ENCODE peak calls at places on chromosomes 2 and 18, in nine cellular contexts. N is heart left ventricle, X is left ventricle myocardium inferior, R is GM13976, F is colonic mucosa, Y is cardiac muscle cell, A is A673, L is gastrocnemius medialis, J is pancreas. D is an unnamed sample.

GRCh38 chr2:70697603-70698383 is 70.2 kb downstream of the ADD2 start:
- DNase-seq in N (no peak), X (no peak), R (no peak), F (no peak), Y (no peak), A (no peak), L (no peak), J (peak; percentile 2), D (no peak)

GRCh38 chr2:235827585-235827992 is 333.7 kb downstream of the AGAP1 start:
- DNase-seq in N (no peak), X (no peak), R (no peak), F (no peak), Y (no peak), A (no peak), L (no peak), J (no peak), D (peak; percentile 62)

GRCh38 chr2:10501521-10501961 is 53.4 kb upstream of the ODC1 start:
- DNase-seq in N (no peak), X (no peak), R (peak; percentile 30), F (peak; percentile 11), Y (no peak), A (no peak), L (no peak), J (peak; percentile 9), D (no peak)

GRCh38 chr2:196247114-196247978 is 76.0 kb upstream of the STK17B start:
- DNase-seq in N (no peak), X (no peak), R (no peak), F (no peak), Y (no peak), A (no peak), L (peak; percentile 52), J (no peak), D (no peak)

GRCh38 chr2:175935289-175936181 is 66.5 kb downstream of the LNPK start:
- DNase-seq in N (no peak), X (no peak), R (no peak), F (no peak), Y (no peak), A (no peak), L (no peak), J (no peak), D (no peak)

GRCh38 chr2:43519711-43520221 is 76.1 kb downstream of the THADA start:
- DNase-seq in N (no peak), X (no peak), R (no peak), F (no peak), Y (no peak), A (no peak), L (no peak), J (no peak), D (peak; percentile 10)

GRCh38 chr18:35469696-35470095 is 28.1 kb downstream of the INO80C start:
- DNase-seq in N (no peak), X (no peak), R (no peak), F (no peak), Y (no peak), A (no peak), L (no peak), J (no peak), D (no peak)

GRCh38 chr18:11987527-11987926 is 6.2 kb downstream of the IMPA2 start:
- DNase-seq in N (no peak), X (no peak), R (no peak), F (no peak), Y (no peak), A (no peak), L (peak; percentile 88), J (no peak), D (no peak)

GRCh38 chr2:105375001-105375561 is 23.8 kb downstream of the FHL2 start:
- DNase-seq in N (no peak), X (no peak), R (no peak), F (no peak), Y (no peak), A (no peak), L (peak; percentile 39), J (no peak), D (no peak)

GRCh38 chr18:55787674-55788073 is 199.7 kb upstream of the TCF4 start:
- DNase-seq in N (no peak), X (no peak), R (no peak), F (no peak), Y (no peak), A (no peak), L (no peak), J (no peak), D (no peak)

GRCh38 chr2:71060871-71061270 is 7.6 kb upstream of the NAGK start:
- DNase-seq in N (no peak), X (no peak), R (peak; percentile 10), F (no peak), Y (no peak), A (peak; percentile 42), L (no peak), J (no peak), D (no peak)

GRCh38 chr2:239814917-239815637 is 210.1 kb downstream of the NDUFA10 start:
- DNase-seq in N (no peak), X (peak; percentile 14), R (no peak), F (no peak), Y (no peak), A (no peak), L (peak; percentile 10), J (no peak), D (no peak)

GRCh38 chr18:10659000-10659399 is 133.2 kb downstream of the NAPG start:
- DNase-seq in N (no peak), X (no peak), R (no peak), F (no peak), Y (no peak), A (no peak), L (no peak), J (no peak), D (no peak)

GRCh38 chr18:72541871-72542690 is 2.1 kb downstream of the CBLN2 start:
- DNase-seq in N (peak; percentile 14), X (no peak), R (peak; percentile 23), F (no peak), Y (peak; percentile 48), A (peak; percentile 53), L (no peak), J (no peak), D (no peak)

DNA sequence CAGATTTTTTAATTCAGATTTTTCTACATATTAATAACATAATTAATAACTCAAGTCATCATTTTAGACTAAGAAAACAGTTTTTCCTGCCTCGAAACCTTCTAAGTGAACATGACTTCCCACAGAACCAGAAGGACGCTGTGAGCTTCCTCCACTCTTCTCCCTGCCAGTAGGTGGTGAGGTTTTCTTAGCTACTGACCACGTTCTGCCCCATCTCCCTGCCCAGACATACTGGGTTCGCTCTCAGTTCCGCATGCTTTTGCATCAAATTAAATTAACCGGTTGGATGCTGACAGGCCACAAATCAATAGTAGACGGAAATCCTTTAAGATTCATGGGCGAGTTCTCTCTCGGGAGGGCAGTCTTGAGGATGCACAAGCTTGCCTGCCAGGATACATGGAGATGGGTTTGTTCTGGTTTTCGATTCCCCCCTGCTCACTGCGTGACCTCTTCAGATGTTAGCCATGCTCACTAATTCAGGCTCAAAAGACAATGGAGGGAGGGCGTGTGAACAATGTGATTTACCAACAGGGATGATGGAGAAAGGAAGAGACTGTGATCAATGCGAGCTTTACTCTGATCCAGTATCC is 375.9 kb downstream of the EIPR1 start:
- DNase-seq in N (no peak), X (no peak), R (no peak), F (no peak), Y (peak; percentile 5), A (peak; percentile 89), L (no peak), J (peak; percentile 19), D (peak; percentile 7)
- TF ChIP-seq CTCF in N (peak; percentile 43), X (peak; percentile 60), R (no peak), F (no peak), Y (peak; percentile 5), A (peak; percentile 65), L (no peak), J (no peak), D (no peak)

GRCh38 chr2:922230-922629 is 28.4 kb upstream of the SNTG2 start:
- DNase-seq in N (no peak), X (no peak), R (no peak), F (no peak), Y (no peak), A (no peak), L (no peak), J (no peak), D (no peak)
- TF ChIP-seq CTCF in N (no peak), X (no peak), R (no peak), F (no peak), Y (no peak), A (no peak), L (no peak), J (no peak), D (no peak)

GRCh38 chr2:20350753-20351554 is at the start of gene PUM2:
- DNase-seq in N (peak; percentile 95), X (peak; percentile 92), R (peak; percentile 97), F (peak; percentile 94), Y (peak; percentile 96), A (peak; percentile 98), L (peak; percentile 95), J (peak; percentile 92), D (peak; percentile 96)
- TF ChIP-seq CTCF in N (no peak), X (peak; percentile 5), R (no peak), F (no peak), Y (no peak), A (no peak), L (no peak), J (no peak), D (no peak)

GRCh38 chr2:229429529-229430067 is 158.5 kb upstream of the PID1 start:
- DNase-seq in N (no peak), X (no peak), R (no peak), F (no peak), Y (no peak), A (no peak), L (no peak), J (no peak), D (no peak)

GRCh38 chr2:229425573-229425972 is 154.5 kb upstream of the PID1 start:
- DNase-seq in N (no peak), X (no peak), R (no peak), F (no peak), Y (no peak), A (no peak), L (no peak), J (no peak), D (no peak)

GRCh38 chr2:229433351-229433750 is 162.3 kb upstream of the PID1 start:
- DNase-seq in N (no peak), X (no peak), R (no peak), F (no peak), Y (no peak), A (no peak), L (no peak), J (no peak), D (no peak)

GRCh38 chr2:229434131-229434530 is 163.0 kb upstream of the PID1 start:
- DNase-seq in N (no peak), X (no peak), R (no peak), F (no peak), Y (no peak), A (no peak), L (no peak), J (no peak), D (no peak)

DNA sequence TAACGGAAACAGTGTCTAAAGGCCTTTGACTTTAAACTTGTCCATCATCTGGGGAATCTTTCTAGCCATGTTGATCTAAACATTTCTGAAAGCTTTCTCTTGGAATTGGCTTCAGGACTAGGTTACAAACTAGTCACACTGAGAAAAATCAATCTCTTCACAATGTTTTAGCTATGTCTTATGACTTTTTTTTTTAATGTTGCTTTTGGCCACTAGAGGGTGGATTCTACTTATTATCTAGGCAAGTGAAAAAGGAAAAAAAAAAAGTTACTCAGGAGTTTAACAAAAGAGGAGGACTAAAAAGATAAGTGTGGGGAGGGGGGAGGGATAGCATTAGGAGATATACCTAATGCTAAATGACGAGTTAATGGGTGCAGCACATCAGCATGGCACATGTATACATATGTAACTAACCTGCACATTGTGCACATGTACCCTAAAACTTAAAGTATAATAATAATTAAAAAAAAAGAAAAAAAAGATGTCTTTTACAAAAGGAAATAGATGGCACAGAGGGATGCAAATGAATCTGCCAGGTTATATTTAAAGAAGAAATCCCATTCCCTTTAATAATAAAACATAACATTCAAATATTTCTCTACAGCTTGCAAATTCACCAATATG is 160.4 kb upstream of the PID1 start:
- DNase-seq in N (no peak), X (no peak), R (no peak), F (no peak), Y (peak; percentile 54), A (peak; percentile 69), L (no peak), J (no peak), D (no peak)
- TF ChIP-seq CTCF in N (peak; percentile 56), X (peak; percentile 60), R (no peak), F (no peak), Y (peak; percentile 56), A (peak; percentile 64), L (peak; percentile 30), J (no peak), D (peak; percentile 19)